ENCODE peak calls at places on chromosomes 6 and 20, in four cellular contexts. V is body of pancreas, Q is stomach, F is adrenal gland. G is an unnamed sample.

GRCh38 chr6:130409394-130410095 is 43.7 kb downstream of the TMEM200A start:
- DNase-seq in Q (no peak), V (no peak), F (no peak), G (no peak)

GRCh38 chr6:136290406-136291010 is 862 bp upstream of the BCLAF1 start:
- DNase-seq in Q (peak; percentile 78), V (peak; percentile 82), F (peak; percentile 90), G (peak; percentile 66)

GRCh38 chr6:19452495-19452894 is 384.7 kb upstream of the ID4 start:
- DNase-seq in V (no peak), Q (no peak), F (no peak), G (no peak)

GRCh38 chr20:23047001-23047737 is 2.3 kb downstream of the THBD start:
- DNase-seq in V (no peak), F (peak; percentile 15), Q (no peak), G (no peak)

GRCh38 chr6:66896415-66896814 is 1189.4 kb upstream of the EYS start:
- DNase-seq in Q (no peak), F (no peak), V (no peak), G (no peak)

GRCh38 chr20:47438464-47439381 is 63.0 kb upstream of the NCOA3 start:
- DNase-seq in F (no peak), V (no peak), Q (no peak), G (no peak)

GRCh38 chr6:80132942-80133517 is 26.6 kb downstream of the BCKDHB start:
- DNase-seq in V (peak; percentile 68), F (peak; percentile 90), Q (peak; percentile 60), G (peak; percentile 43)

GRCh38 chr20:35146299-35146921 is 726 bp downstream of the EDEM2 start:
- DNase-seq in V (peak; percentile 28), Q (no peak), F (no peak), G (peak; percentile 22)

GRCh38 chr6:54194067-54194466 is 82.8 kb downstream of the MLIP start:
- DNase-seq in V (no peak), Q (no peak), F (no peak), G (no peak)

GRCh38 chr6:45653117-45653883 is 275.6 kb upstream of the SUPT3H start:
- DNase-seq in V (no peak), F (no peak), Q (no peak), G (no peak)
- TF ChIP-seq POLR2A in V (no peak), F (no peak), Q (no peak), G (no peak)

GRCh38 chr6:41645007-41645618 is 6.8 kb downstream of the MDFI start:
- DNase-seq in F (no peak), V (no peak), Q (no peak), G (no peak)
- H3K27ac ChIP-seq in F (no peak overlapping the region), V (no peak overlapping the region), Q (no peak overlapping the region), G (no peak overlapping the region)

DNA sequence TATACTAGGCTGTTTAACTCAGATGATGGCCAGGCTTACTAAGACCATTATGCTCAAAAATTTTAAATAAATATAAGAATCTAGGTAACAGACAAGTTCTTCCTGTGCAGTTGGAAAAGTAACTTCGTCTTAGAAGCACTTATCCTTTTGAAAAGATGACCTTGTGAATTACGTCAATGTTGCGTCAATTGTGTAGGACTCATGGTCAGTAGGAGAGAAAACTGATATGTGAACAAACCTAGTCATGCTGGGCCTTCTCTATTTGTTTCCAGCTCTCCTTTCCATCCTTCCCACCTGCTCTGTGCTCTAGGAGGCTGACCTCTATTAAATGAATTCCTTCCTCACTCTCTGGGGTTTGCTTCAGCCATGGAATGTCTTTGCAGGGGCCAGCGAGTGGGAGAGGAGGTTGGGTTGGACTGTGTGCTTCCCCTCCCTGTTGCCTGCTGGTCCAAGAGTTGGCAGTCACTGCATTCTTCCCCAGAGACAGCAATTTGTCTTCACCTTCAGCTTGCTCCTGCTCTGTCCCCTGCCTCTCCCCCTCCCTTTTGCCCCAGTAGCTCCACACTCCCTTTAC is 128.0 kb upstream of the TNFAIP3 start:
- DNase-seq in Q (no peak), V (no peak), F (no peak), G (no peak)
- H3K4me3 ChIP-seq in Q (no peak overlapping the region), V (no peak overlapping the region), F (no peak overlapping the region), G (no peak overlapping the region)

GRCh38 chr6:15663057-15663638 is 320 bp upstream of the DTNBP1 start:
- DNase-seq in Q (no peak), F (no peak), V (no peak), G (no peak)

GRCh38 chr6:15659181-15659580 is 3.6 kb downstream of the DTNBP1 start:
- DNase-seq in Q (no peak), V (no peak), F (no peak), G (no peak)

GRCh38 chr6:15661815-15662245 is 998 bp downstream of the DTNBP1 start:
- DNase-seq in F (no peak), V (no peak), Q (no peak), G (no peak)

GRCh38 chr6:15665237-15665636 is 2.4 kb upstream of the DTNBP1 start:
- DNase-seq in Q (no peak), V (no peak), F (no peak), G (no peak)

GRCh38 chr6:15662246-15663056 is at the start of gene DTNBP1:
- DNase-seq in Q (peak; percentile 87), F (peak; percentile 81), V (peak; percentile 86), G (peak; percentile 92)
- TF ChIP-seq POLR2A in Q (no peak), F (peak; percentile 37), V (peak; percentile 56), G (peak; percentile 50)

GRCh38 chr20:53753880-53754459 is 160.3 kb upstream of the ZNF217 start:
- DNase-seq in Q (no peak), V (no peak), F (no peak), G (no peak)

GRCh38 chr20:53751394-53752368 is 158.0 kb upstream of the ZNF217 start:
- DNase-seq in F (no peak), V (no peak), Q (peak; percentile 24), G (no peak)

GRCh38 chr20:53750827-53751393 is 157.3 kb upstream of the ZNF217 start:
- DNase-seq in V (no peak), F (peak; percentile 73), Q (peak; percentile 25), G (no peak)

GRCh38 chr20:53752583-53752970 is 158.9 kb upstream of the ZNF217 start:
- DNase-seq in V (no peak), F (no peak), Q (no peak), G (no peak)

DNA sequence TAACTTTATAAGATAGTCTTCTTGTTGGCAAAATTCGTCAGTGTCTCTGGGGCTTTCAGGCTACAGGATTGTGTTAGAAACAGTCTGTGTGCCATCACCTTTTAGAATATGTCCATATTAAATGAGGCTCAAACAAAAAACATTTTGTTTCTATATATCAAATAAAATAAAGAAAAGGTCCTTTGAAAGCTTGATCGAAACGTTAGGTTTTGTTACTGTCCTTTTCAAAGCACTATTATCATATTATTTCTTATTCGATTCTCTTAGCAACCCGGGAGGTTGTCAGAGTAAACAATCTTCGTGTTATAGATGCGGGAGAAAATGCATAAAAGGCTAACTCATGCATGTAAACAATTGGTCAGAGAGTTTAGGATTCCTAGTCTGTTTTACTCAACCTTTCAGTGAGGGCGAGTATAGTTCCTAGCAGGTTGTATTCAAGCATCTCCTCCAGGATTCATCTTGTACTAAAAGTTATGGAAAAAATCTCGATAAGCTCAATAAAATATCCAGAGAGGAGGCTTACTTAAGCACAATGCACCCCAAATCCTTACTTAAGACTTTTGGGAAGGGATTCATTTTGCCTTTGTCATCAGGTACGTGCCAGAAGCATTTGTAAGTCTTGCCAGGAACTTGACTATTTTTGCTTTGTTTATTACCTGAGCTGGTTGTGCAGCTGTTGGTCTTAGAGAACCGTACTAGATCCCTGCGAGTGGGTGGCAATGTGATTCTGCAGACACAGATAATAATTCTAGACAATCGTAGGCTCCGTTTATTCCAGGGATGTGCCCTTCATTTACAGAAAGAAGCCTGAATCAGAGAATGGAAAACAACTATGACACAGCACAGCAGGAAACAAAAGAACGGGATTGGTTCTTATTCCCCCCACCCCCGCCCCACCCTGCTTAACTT is 159.6 kb upstream of the ZNF217 start:
- DNase-seq in F (no peak), V (no peak), Q (no peak), G (no peak)
- H3K27ac ChIP-seq in F (no peak overlapping the region), V (no peak overlapping the region), Q (no peak overlapping the region), G (no peak overlapping the region)

GRCh38 chr20:36542019-36542488 is 735 bp downstream of the MYL9 start:
- DNase-seq in Q (no peak), F (peak; percentile 76), V (no peak), G (peak; percentile 69)
- H3K4me3 ChIP-seq in Q (peak overlapping the region; percentile 76), F (peak overlapping the region; percentile 95), V (peak overlapping the region; percentile 3), G (peak overlapping the region; percentile 100)

GRCh38 chr20:63696311-63696627 is 183 bp upstream of the TNFRSF6B start:
- DNase-seq in F (no peak), Q (no peak), V (peak; percentile 37), G (peak; percentile 41)
- TF ChIP-seq POLR2A in F (no peak), Q (no peak), V (no peak), G (no peak)

GRCh38 chr20:60964911-60965310 is 287.1 kb upstream of the CDH4 start:
- DNase-seq in Q (no peak), F (no peak), V (no peak), G (no peak)
- H3K27ac ChIP-seq in Q (no peak overlapping the region), F (no peak overlapping the region), V (no peak overlapping the region), G (no peak overlapping the region)

GRCh38 chr6:142523485-142523884 is 221.7 kb downstream of the ADGRG6 start:
- DNase-seq in F (no peak), Q (no peak), V (no peak), G (no peak)
- H3K4me3 ChIP-seq in F (no peak overlapping the region), Q (no peak overlapping the region), V (no peak overlapping the region), G (no peak overlapping the region)